ENCODE peak calls at places on chromosomes 4 and X, in five cellular contexts. H, A, Z, C and E are unnamed samples.

GRCh38 chr4:521636-522330 is 22.8 kb downstream of the PIGG start:
- DNase-seq in Z (no peak), A (no peak), H (no peak), C (no peak), E (no peak)

GRCh38 chr4:123102897-123103489 is 180.6 kb upstream of the NUDT6 start:
- DNase-seq in H (peak; percentile 85), A (no peak), Z (peak; percentile 83), C (peak; percentile 50), E (no peak)

GRCh38 chr4:13176603-13177190 is 307.4 kb downstream of the RAB28 start:
- DNase-seq in Z (no peak), C (peak; percentile 34), H (no peak), A (no peak), E (no peak)

GRCh38 chrX:153662266-153662665 is 11.3 kb downstream of the PNCK start:
- DNase-seq in H (peak; percentile 41), A (peak; percentile 44), Z (peak; percentile 35), C (peak; percentile 49), E (peak; percentile 68)

GRCh38 chr4:52883707-52884669 is 21.9 kb downstream of the RASL11B start:
- DNase-seq in C (no peak), Z (no peak), A (no peak), H (no peak), E (no peak)

GRCh38 chrX:119488749-119489148 is 20.5 kb downstream of the SLC25A5 start:
- DNase-seq in C (peak; percentile 50), Z (peak; percentile 65), H (peak; percentile 68), A (no peak), E (no peak)

GRCh38 chr4:47031011-47031678 is at the start of gene GABRB1:
- DNase-seq in A (no peak), Z (peak; percentile 61), C (peak; percentile 72), H (peak; percentile 53), E (peak; percentile 75)

GRCh38 chr4:179625391-179625790 is 2183.2 kb upstream of the AGA start:
- DNase-seq in H (peak; percentile 4), A (no peak), C (no peak), Z (peak; percentile 26), E (no peak)

GRCh38 chrX:8191022-8191421 is 20.0 kb upstream of the VCX2 start:
- DNase-seq in C (no peak), A (no peak), Z (no peak), H (no peak), E (no peak)

GRCh38 chrX:46577116-46578005 is 3.8 kb downstream of the CHST7 start:
- DNase-seq in Z (peak; percentile 47), H (peak; percentile 33), A (no peak), C (no peak), E (no peak)

GRCh38 chrX:46576458-46576857 is 2.9 kb downstream of the CHST7 start:
- DNase-seq in Z (peak; percentile 42), C (no peak), A (no peak), H (peak; percentile 49), E (no peak)

GRCh38 chrX:46574941-46575381 is 1.4 kb downstream of the CHST7 start:
- DNase-seq in H (peak; percentile 18), A (peak; percentile 30), C (peak; percentile 50), Z (no peak), E (no peak)

GRCh38 chrX:46575586-46575985 is 2.0 kb downstream of the CHST7 start:
- DNase-seq in A (no peak), C (no peak), Z (no peak), H (no peak), E (no peak)

GRCh38 chrX:46575991-46576392 is 2.4 kb downstream of the CHST7 start:
- DNase-seq in A (no peak), Z (peak; percentile 72), H (peak; percentile 66), C (no peak), E (no peak)
- TF ChIP-seq CTCF in A (no peak), Z (no peak), H (no peak), C (no peak), E (no peak)

GRCh38 chrX:25029288-25029687 is 13.5 kb upstream of the ARX start:
- DNase-seq in C (no peak), Z (no peak), H (no peak), A (no peak), E (no peak)

GRCh38 chrX:25039036-25039435 is 23.3 kb upstream of the ARX start:
- DNase-seq in H (no peak), Z (no peak), C (no peak), A (no peak), E (no peak)

GRCh38 chrX:25034889-25035288 is 19.1 kb upstream of the ARX start:
- DNase-seq in C (no peak), H (peak; percentile 13), Z (peak; percentile 14), A (no peak), E (no peak)
- TF ChIP-seq CTCF in C (peak; percentile 52), H (peak; percentile 9), Z (peak; percentile 34), A (no peak), E (no peak)

GRCh38 chrX:38170556-38170955 is 50.1 kb downstream of the SRPX start:
- DNase-seq in C (no peak), H (no peak), Z (no peak), A (no peak), E (no peak)

GRCh38 chrX:38172596-38172995 is 48.1 kb downstream of the SRPX start:
- DNase-seq in Z (no peak), H (no peak), A (no peak), C (no peak), E (no peak)

GRCh38 chrX:38175140-38175539 is 45.5 kb downstream of the SRPX start:
- DNase-seq in H (no peak), A (no peak), C (peak; percentile 52), Z (no peak), E (no peak)
- TF ChIP-seq CTCF in H (peak; percentile 28), A (no peak), C (peak; percentile 31), Z (peak; percentile 28), E (peak; percentile 74)

GRCh38 chrX:50100188-50100587 is 100.6 kb downstream of the AKAP4 start:
- DNase-seq in A (no peak), C (peak; percentile 33), Z (no peak), H (peak; percentile 8), E (no peak)
- TF ChIP-seq CTCF in A (no peak), C (peak; percentile 16), Z (peak; percentile 17), H (peak; percentile 16), E (peak; percentile 63)

GRCh38 chrX:47523297-47523696 is 37.7 kb upstream of the ARAF start:
- DNase-seq in A (peak; percentile 78), C (peak; percentile 79), H (peak; percentile 77), Z (peak; percentile 74), E (peak; percentile 87)

GRCh38 chrX:47529548-47529947 is 31.5 kb upstream of the ARAF start:
- DNase-seq in H (no peak), Z (no peak), A (no peak), C (no peak), E (no peak)

GRCh38 chrX:47518105-47518504 is 35.1 kb upstream of the ZNF41 start:
- DNase-seq in C (no peak), H (no peak), Z (no peak), A (no peak), E (no peak)

GRCh38 chrX:47523713-47524166 is 37.3 kb upstream of the ARAF start:
- DNase-seq in A (no peak), H (no peak), Z (no peak), C (no peak), E (no peak)
- TF ChIP-seq CTCF in A (no peak), H (no peak), Z (no peak), C (no peak), E (peak; percentile 9)